ENCODE peak calls at places on chromosome 1, in six cellular contexts. F, N, B, E, Z and M are unnamed samples.

GRCh38 chr1:18581420-18581880 is 49.2 kb upstream of the PAX7 start:
- DNase-seq in E (no peak), N (peak; percentile 68), B (no peak), Z (peak; percentile 79), F (peak; percentile 45), M (peak; percentile 40)

GRCh38 chr1:96464991-96465875 is 256.4 kb upstream of the PTBP2 start:
- DNase-seq in E (no peak), N (no peak), F (no peak), B (peak; percentile 97), Z (no peak), M (no peak)

GRCh38 chr1:20187103-20187812 is 940 bp upstream of the PLA2G2C start:
- DNase-seq in N (no peak), Z (no peak), B (no peak), F (peak; percentile 69), E (no peak), M (no peak)

GRCh38 chr1:91006113-91006908 is 15.5 kb downstream of the ZNF644 start:
- DNase-seq in N (no peak), Z (no peak), F (no peak), B (no peak), E (no peak), M (no peak)

GRCh38 chr1:207454046-207454964 is at the start of gene CR2:
- DNase-seq in E (no peak), F (peak; percentile 58), B (no peak), Z (peak; percentile 81), N (peak; percentile 74), M (peak; percentile 22)

GRCh38 chr1:203147376-203147775 is 19.9 kb downstream of the ADORA1 start:
- DNase-seq in E (no peak), F (no peak), Z (no peak), N (no peak), B (no peak), M (no peak)

GRCh38 chr1:10557714-10558113 is 83.0 kb downstream of the PEX14 start:
- DNase-seq in E (no peak), N (no peak), Z (no peak), F (no peak), B (no peak), M (no peak)

GRCh38 chr1:157170677-157171515 is 32.7 kb upstream of the ETV3 start:
- DNase-seq in Z (peak; percentile 73), F (peak; percentile 34), B (peak; percentile 14), E (peak; percentile 17), N (peak; percentile 58), M (peak; percentile 49)

GRCh38 chr1:18118078-18118477 is 10.5 kb downstream of the IGSF21 start:
- DNase-seq in B (no peak), N (no peak), Z (peak; percentile 49), F (no peak), E (no peak), M (no peak)

GRCh38 chr1:153342178-153342577 is 6.5 kb downstream of the PGLYRP4 start:
- DNase-seq in N (no peak), E (no peak), Z (no peak), F (no peak), B (no peak), M (no peak)

GRCh38 chr1:218315638-218316037 is 29.5 kb upstream of the TGFB2 start:
- DNase-seq in N (no peak), Z (no peak), B (no peak), E (peak; percentile 37), F (no peak), M (no peak)

GRCh38 chr1:28118640-28119307 is 30.4 kb upstream of the EYA3 start:
- DNase-seq in B (no peak), N (no peak), Z (no peak), F (no peak), E (no peak), M (no peak)

GRCh38 chr1:156146006-156146748 is 7.2 kb upstream of the SEMA4A start:
- DNase-seq in B (peak; percentile 92), Z (peak; percentile 68), F (peak; percentile 90), N (peak; percentile 84), E (peak; percentile 92), M (peak; percentile 96)

GRCh38 chr1:147618771-147619170 is 51.6 kb downstream of the ACP6 start:
- DNase-seq in B (no peak), E (no peak), Z (no peak), F (no peak), N (no peak), M (no peak)

GRCh38 chr1:10451286-10451685 is 1.5 kb downstream of the CORT start:
- DNase-seq in Z (peak; percentile 23), F (no peak), N (no peak), B (peak; percentile 27), E (no peak), M (peak; percentile 81)

GRCh38 chr1:165444897-165445370 is at the start of gene RXRG:
- DNase-seq in E (peak; percentile 40), N (peak; percentile 59), F (no peak), B (peak; percentile 18), Z (peak; percentile 87), M (peak; percentile 26)

GRCh38 chr1:212286437-212287131 is 1.4 kb downstream of the PPP2R5A start:
- DNase-seq in F (no peak), E (peak; percentile 37), N (no peak), Z (peak; percentile 11), B (peak; percentile 27), M (peak; percentile 51)

GRCh38 chr1:59020151-59020997 is 236.5 kb upstream of the JUN start:
- DNase-seq in N (peak; percentile 56), B (peak; percentile 86), F (peak; percentile 20), Z (no peak), E (peak; percentile 91), M (peak; percentile 88)

GRCh38 chr1:58864654-58865053 is 80.8 kb upstream of the JUN start:
- DNase-seq in Z (no peak), E (no peak), N (no peak), B (no peak), F (no peak), M (no peak)

GRCh38 chr1:84672080-84672735 is 18.1 kb downstream of the SSX2IP start:
- DNase-seq in Z (no peak), E (no peak), F (no peak), N (no peak), B (no peak), M (no peak)

GRCh38 chr1:214551052-214551435 is 358 bp downstream of the PTPN14 start:
- DNase-seq in Z (peak; percentile 75), F (peak; percentile 33), N (peak; percentile 64), E (no peak), B (no peak), M (no peak)

GRCh38 chr1:36761073-36761472 is 273.2 kb downstream of the GRIK3 start:
- DNase-seq in F (no peak), B (no peak), N (no peak), Z (no peak), E (no peak), M (no peak)

GRCh38 chr1:56434659-56435202 is 144.6 kb downstream of the PLPP3 start:
- DNase-seq in Z (no peak), B (no peak), E (no peak), F (no peak), N (no peak), M (no peak)

GRCh38 chr1:109502368-109502851 is 7.1 kb downstream of the AMIGO1 start:
- DNase-seq in Z (no peak), F (no peak), N (no peak), B (no peak), E (no peak), M (no peak)

GRCh38 chr1:187551061-187551460 is 722.3 kb downstream of the PLA2G4A start:
- DNase-seq in B (no peak), E (no peak), N (no peak), F (no peak), Z (no peak), M (no peak)

GRCh38 chr1:150257624-150258274 is at the start of gene CA14:
- DNase-seq in Z (peak; percentile 80), F (no peak), N (no peak), B (no peak), E (peak; percentile 38), M (no peak)

GRCh38 chr1:189682591-189682990 is 795.1 kb downstream of the BRINP3 start:
- DNase-seq in F (no peak), N (no peak), Z (no peak), E (no peak), B (no peak), M (no peak)

GRCh38 chr1:244603498-244603897 is 49.4 kb upstream of the DESI2 start:
- DNase-seq in Z (peak; percentile 39), B (peak; percentile 65), F (no peak), E (peak; percentile 52), N (peak; percentile 38), M (peak; percentile 60)

GRCh38 chr1:196302420-196302819 is 305.8 kb downstream of the KCNT2 start:
- DNase-seq in F (no peak), N (no peak), B (no peak), Z (no peak), E (no peak), M (no peak)

GRCh38 chr1:206448471-206448870 is 21.8 kb upstream of the IKBKE start:
- DNase-seq in N (no peak), Z (no peak), F (no peak), B (no peak), E (no peak), M (no peak)

GRCh38 chr1:184052194-184052559 is 647 bp downstream of the TSEN15 start:
- DNase-seq in F (no peak), N (no peak), B (peak; percentile 22), E (peak; percentile 31), Z (no peak), M (no peak)

GRCh38 chr1:17167041-17167782 is 37.7 kb upstream of the PADI1 start:
- DNase-seq in N (no peak), Z (no peak), E (no peak), B (no peak), F (no peak), M (peak; percentile 26)

DNA sequence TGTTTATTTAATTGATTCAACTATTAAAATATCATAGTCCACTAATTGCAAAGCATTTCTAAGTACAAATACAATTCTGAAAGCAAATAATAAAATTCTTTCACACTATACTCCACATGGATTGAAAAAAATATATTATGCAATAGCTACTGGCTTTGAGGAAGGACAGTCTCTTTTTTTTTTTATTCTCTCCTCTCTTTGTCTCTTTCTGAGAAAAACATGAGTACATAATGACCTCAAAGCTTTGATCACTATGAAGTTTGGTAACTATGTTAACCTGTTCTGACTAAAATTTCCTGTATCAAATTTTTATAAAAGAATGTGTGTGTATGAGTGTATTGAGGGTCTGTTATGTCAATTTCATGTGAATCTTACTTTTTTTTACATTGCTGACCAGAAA is 96.2 kb downstream of the RGS2 start:
- DNase-seq in Z (no peak), B (no peak), N (no peak), F (no peak), E (no peak), M (no peak)
- H3K4me2 ChIP-seq in Z (no peak overlapping the region), B (peak overlapping the region; percentile 85), N (peak overlapping the region; percentile 33), F (no peak overlapping the region), E (no peak overlapping the region), M (peak overlapping the region; percentile 69)

GRCh38 chr1:50637460-50637859 is 214.2 kb upstream of the DMRTA2 start:
- DNase-seq in N (no peak), E (no peak), Z (no peak), B (no peak), F (no peak), M (peak; percentile 6)

GRCh38 chr1:50633465-50633864 is 210.2 kb upstream of the DMRTA2 start:
- DNase-seq in E (no peak), B (no peak), N (peak; percentile 8), F (no peak), Z (peak; percentile 39), M (no peak)
- H3K27ac ChIP-seq in E (no peak overlapping the region), B (no peak overlapping the region), N (no peak overlapping the region), F (no peak overlapping the region), Z (no peak overlapping the region), M (no peak overlapping the region)

GRCh38 chr1:51063121-51063520 is 38.9 kb upstream of the C1orf185 start:
- DNase-seq in F (peak; percentile 62), N (peak; percentile 11), E (peak; percentile 84), Z (no peak), B (peak; percentile 53), M (peak; percentile 89)
- H3K4me2 ChIP-seq in F (peak overlapping the region; percentile 60), N (no peak overlapping the region), E (no peak overlapping the region), Z (no peak overlapping the region), B (peak overlapping the region; percentile 19), M (peak overlapping the region; percentile 72)

GRCh38 chr1:6087402-6087772 is 41.7 kb downstream of the KCNAB2 start:
- DNase-seq in Z (no peak), F (no peak), N (no peak), E (no peak), B (no peak), M (no peak)
- H3K27ac ChIP-seq in Z (no peak overlapping the region), F (no peak overlapping the region), N (no peak overlapping the region), E (no peak overlapping the region), B (no peak overlapping the region), M (no peak overlapping the region)